ENCODE peak calls at places on chromosomes 2 and 18, in eight cellular contexts. T is mesenchymal stem cell, G is ovary, Y is GM23248, F is esophagus squamous epithelium, N is tibial artery, I is K562, J is adipocyte. V is an unnamed sample. For H3K4me1, the result is how much of the 10 kb centered on the place peaks cover.

GRCh38 chr2:105886680-105887079 is 142.0 kb downstream of the NCK2 start:
- DNase-seq in T (no peak), G (no peak), Y (no peak), F (no peak), N (no peak), I (no peak), J (no peak), V (no peak)

GRCh38 chr2:218397502-218398436 is 1.9 kb upstream of the CTDSP1 start:
- DNase-seq in T (peak), G (peak), Y (peak), F (no peak), N (peak), I (peak), J (peak), V (peak)

GRCh38 chr2:178324072-178324471 is 126.9 kb downstream of the PRKRA start:
- DNase-seq in T (no peak), G (peak), Y (no peak), F (no peak), N (no peak), I (no peak), J (no peak), V (no peak)

GRCh38 chr2:152336103-152336853 is 1.3 kb downstream of the FMNL2 start:
- DNase-seq in T (peak), G (peak), Y (peak), F (no peak), N (peak), I (no peak), J (peak), V (no peak)

GRCh38 chr18:77112161-77112801 is 20.3 kb downstream of the MBP start:
- DNase-seq in T (no peak), G (no peak), Y (no peak), F (no peak), N (peak), I (no peak), J (no peak), V (no peak)

GRCh38 chr2:159030674-159031380 is 62.4 kb downstream of the TANC1 start:
- DNase-seq in T (peak), G (peak), Y (peak), F (no peak), N (peak), I (peak), J (peak), V (peak)

GRCh38 chr2:73516033-73516432 is 126.2 kb downstream of the NAT8 start:
- DNase-seq in T (no peak), G (no peak), Y (peak), F (no peak), N (no peak), I (no peak), J (no peak), V (peak)

GRCh38 chr2:20457661-20458630 is 11.1 kb downstream of the RHOB start:
- DNase-seq in T (no peak), G (no peak), Y (no peak), F (no peak), N (peak), I (no peak), J (no peak), V (no peak)

GRCh38 chr2:172101008-172101706 is 1.5 kb downstream of the DLX2 start:
- DNase-seq in T (no peak), G (no peak), Y (peak), F (no peak), N (no peak), I (no peak), J (peak), V (peak)

GRCh38 chr2:43542285-43542933 is 53.4 kb downstream of the THADA start:
- DNase-seq in T (peak), G (no peak), Y (peak), F (no peak), N (no peak), I (peak), J (peak), V (no peak)

GRCh38 chr2:47274054-47274779 is 119.1 kb upstream of the STPG4 start:
- DNase-seq in T (peak), G (no peak), Y (peak), F (no peak), N (no peak), I (no peak), J (peak), V (peak)

DNA sequence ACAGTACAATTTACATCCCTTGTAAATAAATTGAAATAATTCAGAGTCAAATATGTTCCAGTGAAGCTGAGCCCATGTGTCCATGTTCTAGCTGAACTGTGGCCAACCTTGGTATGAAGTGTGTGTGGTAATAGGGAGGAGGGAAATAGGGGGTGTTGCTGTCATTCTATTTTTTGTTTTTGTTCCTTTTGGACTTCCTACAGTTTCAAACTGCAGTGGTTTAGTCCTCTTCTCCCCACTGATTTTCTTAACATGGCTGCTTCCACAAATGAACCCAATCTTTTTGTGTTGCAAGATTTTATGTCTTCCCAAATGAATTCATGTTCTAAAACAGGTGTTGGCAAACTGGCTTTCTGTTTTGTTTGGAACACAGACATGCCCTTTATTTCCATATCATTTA is 156.9 kb downstream of the CCBE1 start:
- DNase-seq in T (no peak), G (no peak), Y (no peak), F (no peak), N (no peak), I (no peak), J (peak), V (no peak)
- H3K4me1 ChIP-seq in T (under half), G (under half), Y (under half), F (under half), N (under half), I (under half), J (under half), V (under half)

GRCh38 chr2:120738786-120739771 is 3.4 kb downstream of the GLI2 start:
- DNase-seq in T (peak), G (no peak), Y (no peak), F (no peak), N (peak), I (no peak), J (no peak), V (no peak)
- H3K4me1 ChIP-seq in T (under half), G (under half), Y (under half), F (under half), N (under half), I (under half), J (under half), V (under half)

DNA sequence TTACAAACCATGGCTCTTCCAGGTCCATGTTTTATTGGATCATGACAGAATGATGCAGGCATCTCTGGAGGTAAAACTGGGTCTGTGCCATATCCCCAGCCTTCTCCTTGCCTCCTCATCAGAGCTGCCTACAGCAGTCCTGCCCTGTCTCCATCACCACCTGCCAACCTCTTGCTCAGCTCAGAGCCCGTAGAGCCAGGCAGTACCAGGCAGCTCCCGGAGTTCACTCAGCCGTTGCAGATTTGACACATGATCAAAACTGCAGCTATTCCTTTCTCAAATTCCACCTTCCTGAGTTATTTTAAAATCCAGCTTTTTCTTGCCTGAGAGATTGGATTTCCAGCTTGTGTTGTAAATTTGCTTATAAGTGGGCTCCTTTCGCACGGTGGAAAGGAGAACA is 218.2 kb upstream of the CELF4 start:
- DNase-seq in T (no peak), G (no peak), Y (no peak), F (no peak), N (no peak), I (no peak), J (no peak), V (no peak)
- H3K4me1 ChIP-seq in T (under half), G (under half), Y (under half), F (under half), N (under half), I (under half), J (under half), V (under half)

DNA sequence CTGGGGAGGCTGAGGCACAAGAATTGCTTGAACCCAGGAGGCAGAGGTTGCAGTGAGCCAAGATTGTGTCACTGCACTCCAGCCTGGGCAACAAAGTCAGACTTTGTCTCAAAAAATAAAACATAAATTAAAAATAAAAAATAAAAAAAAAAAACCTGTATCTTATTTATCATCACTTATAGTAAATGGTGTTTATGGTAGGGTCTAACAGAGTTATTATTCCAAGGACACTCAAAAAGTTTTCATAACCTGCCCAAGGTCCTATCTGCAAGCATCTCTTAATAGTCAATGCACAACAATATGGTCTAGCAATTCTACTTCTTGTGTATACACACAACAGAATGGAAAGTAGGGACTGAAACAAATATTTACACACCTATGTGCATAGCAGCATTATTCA is 47.3 kb upstream of the MYCN start:
- DNase-seq in T (no peak), G (no peak), Y (no peak), F (no peak), N (no peak), I (no peak), J (no peak), V (no peak)
- H3K4me1 ChIP-seq in T (under half), G (under half), Y (under half), F (under half), N (under half), I (under half), J (under half), V (under half)

DNA sequence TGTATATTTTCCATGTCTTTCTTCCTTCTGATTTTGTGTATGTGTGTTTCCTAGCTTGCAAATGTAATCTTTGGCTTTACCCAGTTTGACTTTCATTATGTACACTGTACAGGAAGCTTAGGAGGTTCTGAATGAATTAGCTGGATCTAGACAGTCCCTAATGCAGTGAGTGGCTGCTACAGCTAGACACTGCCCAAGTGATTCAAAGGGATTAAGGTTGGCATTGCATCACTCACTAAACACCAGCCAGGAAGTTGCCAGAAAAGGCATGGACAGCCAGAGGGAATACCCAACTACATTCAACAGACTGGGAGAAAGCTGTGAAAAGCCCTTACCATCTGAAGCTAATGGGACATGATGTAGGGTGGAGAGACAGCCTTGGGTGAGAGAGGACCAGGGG is 316.0 kb upstream of the MEX3C start:
- DNase-seq in T (peak), G (no peak), Y (no peak), F (no peak), N (no peak), I (no peak), J (no peak), V (peak)
- H3K4me1 ChIP-seq in T (under half), G (under half), Y (under half), F (under half), N (under half), I (under half), J (under half), V (under half)